ENCODE peak calls at places on chromosome 4, in four cellular contexts. G, Y, S and P are unnamed samples.

GRCh38 chr4:7021930-7022658 is 21.1 kb upstream of the TADA2B start:
- DNase-seq in G (no peak), S (no peak), Y (no peak), P (peak)

GRCh38 chr4:48575964-48576363 is 85.9 kb downstream of the ZAR1 start:
- DNase-seq in G (no peak), S (no peak), Y (no peak), P (no peak)

GRCh38 chr4:174245714-174246113 is 37.8 kb downstream of the FBXO8 start:
- DNase-seq in Y (no peak), G (no peak), S (no peak), P (no peak)

GRCh38 chr4:98659741-98660507 is 1.5 kb upstream of the TSPAN5 start:
- DNase-seq in S (peak), G (no peak), Y (no peak), P (peak)

GRCh38 chr4:59091376-59092142 is 1981.4 kb upstream of the IGFBP7 start:
- DNase-seq in G (no peak), S (no peak), Y (no peak), P (no peak)

GRCh38 chr4:38949416-38950051 is 81.9 kb downstream of the FAM114A1 start:
- DNase-seq in S (no peak), G (no peak), Y (no peak), P (no peak)

GRCh38 chr4:3702551-3703221 is 63.5 kb upstream of the ADRA2C start:
- DNase-seq in S (no peak), G (no peak), Y (no peak), P (no peak)

GRCh38 chr4:141339966-141340365 is 119.3 kb downstream of the ZNF330 start:
- DNase-seq in G (no peak), Y (no peak), S (no peak), P (no peak)

GRCh38 chr4:165308174-165308573 is 19.3 kb upstream of the MSMO1 start:
- DNase-seq in S (no peak), Y (no peak), G (no peak), P (no peak)

GRCh38 chr4:10121568-10122097 is 5.0 kb upstream of the WDR1 start:
- DNase-seq in S (peak), G (no peak), Y (no peak), P (no peak)

GRCh38 chr4:120821986-120822385 is 100.5 kb downstream of the PRDM5 start:
- DNase-seq in Y (no peak), S (no peak), G (no peak), P (no peak)

GRCh38 chr4:62901101-62901500 is 1508.1 kb downstream of the TECRL start:
- DNase-seq in S (peak), Y (no peak), G (no peak), P (peak)

GRCh38 chr4:147941373-147941772 is 209.5 kb downstream of the ARHGAP10 start:
- DNase-seq in S (no peak), Y (no peak), G (no peak), P (no peak)

GRCh38 chr4:23219779-23220408 is 527.2 kb downstream of the GBA3 start:
- DNase-seq in S (no peak), G (no peak), Y (no peak), P (no peak)

GRCh38 chr4:23135792-23136645 is 443.3 kb downstream of the GBA3 start:
- DNase-seq in S (peak), G (no peak), Y (peak), P (peak)

GRCh38 chr4:112403072-112403945 is 106.1 kb downstream of the ALPK1 start:
- DNase-seq in G (no peak), S (no peak), Y (no peak), P (no peak)

GRCh38 chr4:36244257-36245084 is at the start of gene ARAP2:
- DNase-seq in G (no peak), Y (peak), S (no peak), P (peak)

DNA sequence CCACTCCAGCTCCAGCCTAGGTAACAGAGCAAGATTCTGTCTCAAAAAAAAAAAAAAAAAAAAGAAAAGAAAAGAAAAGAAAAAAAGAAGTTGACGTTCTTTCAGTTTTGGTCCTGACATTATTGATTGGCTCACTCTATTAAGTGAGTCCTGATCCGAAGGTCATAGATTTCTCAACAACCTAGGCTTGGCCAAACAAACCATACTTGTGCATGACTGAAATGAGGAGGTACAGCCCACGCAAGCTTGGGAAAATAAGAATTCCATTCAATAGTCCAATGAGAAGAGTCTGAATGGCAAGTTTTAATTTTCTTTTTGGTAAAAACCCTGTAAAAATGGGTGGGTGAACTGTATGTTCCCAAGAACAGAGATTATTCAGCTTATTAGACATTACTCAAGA is 3.2 kb upstream of the ETNPPL start:
- DNase-seq in S (peak), G (no peak), Y (no peak), P (no peak)
- TF ChIP-seq REST in S (no peak), G (no peak), Y (no peak), P (no peak)

GRCh38 chr4:128349921-128350320 is 62.3 kb upstream of the PGRMC2 start:
- DNase-seq in Y (peak), G (no peak), S (peak), P (peak)
- TF ChIP-seq KDM1A in Y (no peak), G (no peak), S (peak), P (no peak)

DNA sequence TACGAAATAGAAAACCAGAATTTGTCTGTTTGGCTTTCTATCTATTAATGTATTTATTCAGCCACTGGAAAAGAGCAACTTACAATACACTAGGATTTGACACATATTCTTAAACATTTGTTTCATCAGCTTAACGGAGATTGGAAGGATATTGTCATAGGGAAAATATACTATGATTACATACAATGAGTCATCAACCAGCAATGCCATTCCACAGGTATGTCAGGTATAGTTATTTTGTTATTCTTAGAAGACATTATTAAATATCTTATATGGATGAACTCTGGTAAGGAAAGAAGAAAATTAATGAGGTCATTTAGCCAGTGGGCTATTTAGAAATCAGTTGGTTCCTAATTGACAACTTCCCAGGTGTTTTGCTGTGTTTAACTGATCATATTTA is 926.6 kb downstream of the STIM2 start:
- DNase-seq in Y (no peak), G (no peak), S (no peak), P (no peak)
- TF ChIP-seq REST in Y (no peak), G (no peak), S (no peak), P (no peak)

GRCh38 chr4:8438743-8439142 is 1.8 kb downstream of the ACOX3 start:
- DNase-seq in Y (peak), G (no peak), S (no peak), P (no peak)

GRCh38 chr4:8434251-8435073 is 6.1 kb downstream of the ACOX3 start:
- DNase-seq in G (no peak), Y (no peak), S (no peak), P (no peak)

GRCh38 chr4:8433181-8433580 is 7.3 kb downstream of the ACOX3 start:
- DNase-seq in Y (no peak), S (no peak), G (no peak), P (no peak)

GRCh38 chr4:8439168-8439567 is 1.4 kb downstream of the ACOX3 start:
- DNase-seq in S (no peak), Y (no peak), G (no peak), P (no peak)

DNA sequence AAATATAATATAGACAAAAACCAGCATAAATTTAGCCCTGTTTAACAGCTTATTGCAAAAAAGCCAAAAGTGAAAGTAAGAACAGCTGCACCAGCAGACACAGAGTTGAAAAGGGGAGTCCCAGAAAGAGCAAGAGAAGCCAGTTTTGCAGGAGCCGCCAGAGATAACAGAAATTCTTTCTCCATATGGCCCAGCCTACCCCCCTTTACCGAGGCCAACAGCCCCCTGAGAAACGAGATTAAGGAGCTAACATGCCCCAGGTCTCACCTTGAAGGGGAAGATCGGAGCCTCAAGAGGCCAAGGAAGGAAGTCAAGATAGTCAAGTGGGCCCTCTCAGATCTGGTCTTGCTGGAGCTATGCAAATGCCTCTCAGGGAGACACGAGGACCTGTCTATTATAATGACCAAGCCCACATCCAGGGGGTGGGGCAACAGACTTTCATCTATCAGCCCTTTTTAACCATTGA is 4.8 kb downstream of the ACOX3 start:
- DNase-seq in G (peak), Y (peak), S (no peak), P (no peak)
- TF ChIP-seq KDM1A in G (no peak), Y (no peak), S (no peak), P (no peak)

GRCh38 chr4:95049838-95050237 is 292.1 kb downstream of the BMPR1B start:
- DNase-seq in Y (no peak), S (no peak), G (no peak), P (no peak)
- TF ChIP-seq REST in Y (no peak), S (no peak), G (no peak), P (no peak)

DNA sequence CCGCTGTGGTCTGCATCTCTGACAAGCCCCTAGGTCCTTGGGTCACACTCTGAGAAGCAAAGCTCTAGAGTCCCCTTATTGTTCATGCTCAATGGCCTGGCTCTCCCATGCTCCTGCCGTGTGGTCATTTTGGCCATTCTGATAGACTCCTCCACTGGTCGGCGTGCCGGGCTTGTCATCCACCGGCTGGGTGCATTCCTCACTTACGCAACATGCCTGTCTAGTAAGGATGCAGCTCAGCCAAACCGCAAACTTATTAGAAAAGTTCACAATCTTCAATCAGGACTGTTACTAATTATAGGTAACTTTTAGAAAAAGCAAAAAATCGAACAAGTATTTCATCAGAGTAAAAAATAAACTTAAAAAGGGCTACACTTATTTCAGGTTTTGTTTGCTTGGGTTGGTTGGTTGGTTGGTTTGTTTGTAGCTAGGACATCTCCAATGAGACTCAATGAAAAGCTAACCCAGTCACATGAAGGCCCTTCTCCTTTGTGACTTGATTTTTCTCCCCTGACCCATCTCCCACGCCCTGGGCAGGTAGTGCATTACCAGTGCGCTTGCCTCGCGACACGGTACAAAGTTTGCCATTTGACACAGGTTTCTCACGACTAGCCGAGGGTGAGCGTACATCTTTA is 41.0 kb downstream of the IRF2 start:
- DNase-seq in Y (no peak), G (no peak), S (no peak), P (no peak)
- TF ChIP-seq KDM1A in Y (no peak), G (no peak), S (no peak), P (no peak)